ENCODE peak calls at places on chromosome 5, in six cellular contexts. One of them, this sample, is unnamed.
A peak's percentile ranks its signal among the peaks of the same experiment; 100 is the strongest.

GRCh38 chr5:65858316-65858715 is 68.1 kb upstream of the ERBIN start:
- DNase-seq in body of pancreas: no peak
- DNase-seq in IMR-90: peak; percentile 54
- DNase-seq in colonic mucosa: no peak
- DNase-seq in GM23248: peak; percentile 68
- DNase-seq in lung: no peak
- DNase-seq in this sample: no peak

GRCh38 chr5:16178745-16179372 is 732 bp downstream of the MARCHF11 start:
- DNase-seq in IMR-90: peak; percentile 43
- DNase-seq in lung: peak; percentile 48
- DNase-seq in colonic mucosa: peak; percentile 65
- DNase-seq in body of pancreas: peak; percentile 87
- DNase-seq in GM23248: peak; percentile 73
- DNase-seq in this sample: peak; percentile 98

GRCh38 chr5:127260686-127261085 is 29.9 kb upstream of the MEGF10 start:
- DNase-seq in colonic mucosa: no peak
- DNase-seq in IMR-90: no peak
- DNase-seq in lung: no peak
- DNase-seq in GM23248: no peak
- DNase-seq in body of pancreas: no peak
- DNase-seq in this sample: no peak

GRCh38 chr5:149646564-149646963 is 65.3 kb downstream of the ARHGEF37 start:
- DNase-seq in IMR-90: peak; percentile 21
- DNase-seq in body of pancreas: no peak
- DNase-seq in GM23248: no peak
- DNase-seq in lung: no peak
- DNase-seq in colonic mucosa: no peak
- DNase-seq in this sample: peak; percentile 41

GRCh38 chr5:172769598-172770373 is 1.2 kb downstream of the DUSP1 start:
- DNase-seq in colonic mucosa: no peak
- DNase-seq in GM23248: peak; percentile 54
- DNase-seq in body of pancreas: peak; percentile 53
- DNase-seq in lung: no peak
- DNase-seq in IMR-90: peak; percentile 51
- DNase-seq in this sample: no peak

GRCh38 chr5:88244686-88245085 is 24.0 kb downstream of the TMEM161B start:
- DNase-seq in GM23248: no peak
- DNase-seq in body of pancreas: no peak
- DNase-seq in lung: no peak
- DNase-seq in colonic mucosa: no peak
- DNase-seq in IMR-90: peak; percentile 31
- DNase-seq in this sample: no peak

GRCh38 chr5:7261049-7261448 is 134.9 kb upstream of the ADCY2 start:
- DNase-seq in body of pancreas: peak; percentile 12
- DNase-seq in GM23248: peak; percentile 72
- DNase-seq in IMR-90: no peak
- DNase-seq in colonic mucosa: peak; percentile 27
- DNase-seq in lung: no peak
- DNase-seq in this sample: peak; percentile 93

GRCh38 chr5:140131967-140132409 is 6.3 kb downstream of the IGIP start:
- DNase-seq in GM23248: peak; percentile 97
- DNase-seq in lung: peak; percentile 78
- DNase-seq in IMR-90: peak; percentile 97
- DNase-seq in body of pancreas: no peak
- DNase-seq in colonic mucosa: no peak
- DNase-seq in this sample: no peak

GRCh38 chr5:59040804-59041201 is 457.9 kb downstream of the RAB3C start:
- DNase-seq in colonic mucosa: no peak
- DNase-seq in IMR-90: no peak
- DNase-seq in lung: no peak
- DNase-seq in body of pancreas: no peak
- DNase-seq in GM23248: no peak
- DNase-seq in this sample: no peak

GRCh38 chr5:72328172-72328571 is 8.0 kb downstream of the PTCD2 start:
- DNase-seq in body of pancreas: no peak
- DNase-seq in IMR-90: peak; percentile 21
- DNase-seq in colonic mucosa: no peak
- DNase-seq in lung: no peak
- DNase-seq in GM23248: peak; percentile 68
- DNase-seq in this sample: no peak

GRCh38 chr5:141843156-141843927 is 34.9 kb downstream of the PCDH1 start:
- DNase-seq in lung: no peak
- DNase-seq in IMR-90: peak; percentile 44
- DNase-seq in colonic mucosa: no peak
- DNase-seq in GM23248: peak; percentile 44
- DNase-seq in body of pancreas: no peak
- DNase-seq in this sample: peak; percentile 87

GRCh38 chr5:60495644-60496520 is 204.1 kb downstream of the DEPDC1B start:
- DNase-seq in colonic mucosa: no peak
- DNase-seq in IMR-90: no peak
- DNase-seq in GM23248: no peak
- DNase-seq in body of pancreas: no peak
- DNase-seq in lung: no peak
- DNase-seq in this sample: no peak

GRCh38 chr5:66554211-66554610 is 42.0 kb upstream of the MAST4 start:
- DNase-seq in body of pancreas: no peak
- DNase-seq in colonic mucosa: no peak
- DNase-seq in IMR-90: no peak
- DNase-seq in lung: peak; percentile 37
- DNase-seq in GM23248: peak; percentile 63
- DNase-seq in this sample: no peak

GRCh38 chr5:135450957-135451356 is 1.2 kb downstream of the TIFAB start:
- DNase-seq in body of pancreas: no peak
- DNase-seq in lung: no peak
- DNase-seq in IMR-90: no peak
- DNase-seq in GM23248: no peak
- DNase-seq in colonic mucosa: no peak
- DNase-seq in this sample: no peak
- H3K27me3 ChIP-seq in body of pancreas: no peaks in the 10 kb centered on the region
- H3K27me3 ChIP-seq in lung: no peaks in the 10 kb centered on the region
- H3K27me3 ChIP-seq in IMR-90: peaks cover 45% of the 10 kb centered on the region
- H3K27me3 ChIP-seq in GM23248: no peaks in the 10 kb centered on the region
- H3K27me3 ChIP-seq in colonic mucosa: no peaks in the 10 kb centered on the region
- H3K27me3 ChIP-seq in this sample: peaks cover 22% of the 10 kb centered on the region

DNA sequence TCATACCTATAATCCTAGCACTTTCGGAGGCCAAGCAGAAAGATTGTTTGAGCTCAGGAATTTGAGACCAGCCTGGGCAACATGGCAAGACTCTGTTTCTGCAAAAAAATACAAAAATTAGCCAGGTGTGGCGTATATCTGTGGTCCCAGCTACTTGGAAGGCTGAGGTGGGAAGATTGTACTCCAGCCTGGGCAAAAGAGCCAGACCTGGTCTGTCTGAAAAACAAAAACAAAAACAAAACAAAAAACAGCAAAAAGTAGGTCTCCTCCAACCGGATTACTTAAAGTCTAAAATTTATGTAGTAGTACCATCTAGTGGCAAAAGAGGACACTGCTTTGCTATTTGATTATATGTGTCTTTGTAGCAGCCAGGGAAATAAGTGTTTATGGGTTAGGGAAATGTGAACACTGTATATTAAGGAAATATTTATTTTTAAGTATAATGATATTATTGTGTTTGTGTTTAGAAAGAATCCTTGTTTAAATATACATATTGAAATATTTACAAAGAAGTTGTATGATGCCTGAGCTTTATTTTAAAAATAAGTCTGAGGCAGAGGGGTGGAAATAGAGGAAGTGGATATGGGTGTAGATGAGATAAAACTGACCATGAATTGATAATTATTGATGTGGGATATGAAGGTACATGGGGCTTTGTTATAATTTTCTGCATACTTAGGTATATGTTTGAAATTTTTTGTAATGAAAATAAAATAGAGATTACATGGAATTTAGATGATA is 20.0 kb downstream of the APC start:
- DNase-seq in IMR-90: peak; percentile 68
- DNase-seq in lung: no peak
- DNase-seq in GM23248: peak; percentile 73
- DNase-seq in colonic mucosa: no peak
- DNase-seq in body of pancreas: no peak
- DNase-seq in this sample: peak; percentile 52
- H3K27ac ChIP-seq in IMR-90: no peak overlapping the region
- H3K27ac ChIP-seq in lung: no peak overlapping the region
- H3K27ac ChIP-seq in GM23248: no peak overlapping the region
- H3K27ac ChIP-seq in colonic mucosa: no peak overlapping the region
- H3K27ac ChIP-seq in body of pancreas: no peak overlapping the region
- H3K27ac ChIP-seq in this sample: no peak overlapping the region

DNA sequence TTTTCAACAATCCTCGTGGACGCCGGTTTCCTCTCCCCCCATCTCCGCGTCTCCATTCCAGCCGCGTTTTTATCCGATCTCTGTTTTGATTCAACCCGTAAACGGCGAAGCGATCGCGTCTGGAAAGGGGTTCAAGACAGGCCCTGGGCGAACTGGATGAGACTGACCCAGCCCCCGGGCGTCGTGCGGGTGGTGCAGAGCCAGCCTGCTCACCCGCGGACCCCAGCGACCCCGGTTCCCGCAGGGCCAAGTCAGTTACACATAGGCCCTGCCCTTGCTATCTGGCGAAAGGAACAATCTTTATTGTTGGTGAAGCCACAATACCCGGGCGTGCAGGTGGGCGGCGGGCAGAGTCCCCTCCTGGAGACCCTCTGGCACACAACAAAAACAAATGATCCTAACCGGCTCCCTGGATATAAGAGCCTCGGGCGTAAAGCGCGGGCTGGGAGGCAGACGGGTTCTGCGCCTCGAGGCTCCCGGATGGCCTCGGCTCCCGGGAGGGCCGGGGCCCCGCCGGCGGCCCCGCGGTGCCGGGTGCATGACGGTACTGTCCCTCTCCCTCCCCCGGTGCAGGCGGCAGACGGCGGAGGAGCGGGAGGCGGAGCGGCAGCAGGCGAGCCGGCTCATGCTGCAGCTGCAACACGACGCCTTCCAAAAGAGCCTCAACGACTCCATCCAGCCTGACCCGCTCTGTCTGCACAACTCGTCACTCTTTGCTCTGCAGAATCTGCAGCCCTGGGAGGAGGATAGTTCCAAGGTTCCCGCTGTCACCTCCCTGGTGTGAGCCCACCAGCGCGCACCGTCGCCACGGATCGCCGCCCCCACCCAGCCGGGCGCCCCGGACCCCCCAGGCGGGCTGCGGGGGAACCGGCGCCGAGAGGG is 2.0 kb downstream of the TLX3 start:
- DNase-seq in GM23248: peak; percentile 51
- DNase-seq in lung: no peak
- DNase-seq in colonic mucosa: no peak
- DNase-seq in IMR-90: peak; percentile 39
- DNase-seq in body of pancreas: no peak
- DNase-seq in this sample: peak; percentile 82
- H3K27me3 ChIP-seq in GM23248: peaks cover 92% of the 10 kb centered on the region
- H3K27me3 ChIP-seq in lung: peaks cover 23% of the 10 kb centered on the region
- H3K27me3 ChIP-seq in colonic mucosa: peaks cover 93% of the 10 kb centered on the region
- H3K27me3 ChIP-seq in IMR-90: peaks cover 99% of the 10 kb centered on the region
- H3K27me3 ChIP-seq in body of pancreas: peaks cover 5% of the 10 kb centered on the region
- H3K27me3 ChIP-seq in this sample: peaks cover 100% of the 10 kb centered on the region

GRCh38 chr5:97876272-97876671 is 693.2 kb upstream of the RIOK2 start:
- DNase-seq in lung: no peak
- DNase-seq in body of pancreas: no peak
- DNase-seq in colonic mucosa: no peak
- DNase-seq in GM23248: no peak
- DNase-seq in IMR-90: no peak
- DNase-seq in this sample: no peak

GRCh38 chr5:97874491-97874890 is 691.4 kb upstream of the RIOK2 start:
- DNase-seq in GM23248: peak; percentile 27
- DNase-seq in body of pancreas: no peak
- DNase-seq in IMR-90: peak; percentile 16
- DNase-seq in colonic mucosa: no peak
- DNase-seq in lung: no peak
- DNase-seq in this sample: no peak

GRCh38 chr5:97877578-97877977 is 694.5 kb upstream of the RIOK2 start:
- DNase-seq in body of pancreas: no peak
- DNase-seq in IMR-90: no peak
- DNase-seq in lung: no peak
- DNase-seq in GM23248: peak; percentile 1
- DNase-seq in colonic mucosa: no peak
- DNase-seq in this sample: no peak
- H3K27ac ChIP-seq in body of pancreas: no peak overlapping the region
- H3K27ac ChIP-seq in IMR-90: no peak overlapping the region
- H3K27ac ChIP-seq in lung: no peak overlapping the region
- H3K27ac ChIP-seq in GM23248: no peak overlapping the region
- H3K27ac ChIP-seq in colonic mucosa: no peak overlapping the region
- H3K27ac ChIP-seq in this sample: no peak overlapping the region